ENCODE peak calls at places on chromosomes 2 and 18, in six cellular contexts. T, J, L, N, R and C are unnamed samples.

GRCh38 chr2:239666855-239667376 is 266.1 kb upstream of the HDAC4 start:
- DNase-seq in J (no peak), T (no peak), L (no peak), N (no peak), R (no peak), C (no peak)

GRCh38 chr2:109387221-109387735 is 226.5 kb downstream of the SEPTIN10 start:
- DNase-seq in T (no peak), L (no peak), R (no peak), N (no peak), J (no peak), C (no peak)

GRCh38 chr2:64114063-64114911 is 29.9 kb downstream of the PELI1 start:
- DNase-seq in N (no peak), R (no peak), L (peak), T (no peak), J (peak), C (no peak)

GRCh38 chr18:63452273-63452672 is 24.5 kb upstream of the SERPINB5 start:
- DNase-seq in L (no peak), J (no peak), R (no peak), T (no peak), N (peak), C (no peak)

GRCh38 chr2:112162956-112163355 is 24.8 kb downstream of the FBLN7 start:
- DNase-seq in L (no peak), J (no peak), R (no peak), T (no peak), N (no peak), C (no peak)

GRCh38 chr2:27314709-27315108 is 6.5 kb upstream of the UCN start:
- DNase-seq in L (no peak), N (no peak), T (no peak), J (no peak), R (no peak), C (no peak)

GRCh38 chr2:9364791-9365497 is 58.4 kb downstream of the ITGB1BP1 start:
- DNase-seq in R (no peak), L (no peak), J (no peak), N (no peak), T (no peak), C (no peak)

GRCh38 chr2:111706481-111707001 is 177.5 kb downstream of the ANAPC1 start:
- DNase-seq in N (no peak), L (no peak), R (no peak), T (no peak), J (no peak), C (no peak)

GRCh38 chr2:196988599-196988998 is 62.1 kb upstream of the PGAP1 start:
- DNase-seq in T (no peak), N (no peak), J (peak), R (no peak), L (no peak), C (no peak)

GRCh38 chr2:48415765-48416515 is 114.0 kb upstream of the STON1 start:
- DNase-seq in R (no peak), T (no peak), N (no peak), J (no peak), L (no peak), C (no peak)

GRCh38 chr18:44510376-44510775 is 170.3 kb upstream of the SETBP1 start:
- DNase-seq in J (no peak), L (no peak), T (no peak), N (no peak), R (no peak), C (no peak)

GRCh38 chr18:33863912-33864311 is 285.9 kb downstream of the ASXL3 start:
- DNase-seq in T (no peak), R (no peak), J (no peak), N (no peak), L (no peak), C (no peak)

GRCh38 chr2:54957321-54957999 is 92.8 kb downstream of the RTN4 start:
- DNase-seq in T (no peak), N (no peak), L (no peak), R (no peak), J (no peak), C (no peak)

GRCh38 chr2:147351789-147352188 is 493.0 kb upstream of the ACVR2A start:
- DNase-seq in L (no peak), T (no peak), J (no peak), R (no peak), N (no peak), C (no peak)

GRCh38 chr2:173979721-173980351 is 14.7 kb upstream of the SP3 start:
- DNase-seq in L (no peak), R (no peak), N (no peak), T (no peak), J (no peak), C (no peak)

GRCh38 chr2:179749210-179749609 is 112.2 kb downstream of the ZNF385B start:
- DNase-seq in J (peak), L (no peak), T (no peak), R (no peak), N (no peak), C (no peak)

GRCh38 chr2:119476301-119477117 is 44.9 kb downstream of the TMEM37 start:
- DNase-seq in L (peak), N (peak), T (peak), R (peak), J (peak), C (peak)

GRCh38 chr2:12555012-12555645 is 161.6 kb upstream of the TRIB2 start:
- DNase-seq in L (peak), R (no peak), T (no peak), J (peak), N (no peak), C (no peak)

GRCh38 chr2:236912316-236913153 is 173.2 kb upstream of the COPS8 start:
- DNase-seq in J (no peak), R (no peak), N (no peak), L (no peak), T (no peak), C (no peak)

GRCh38 chr2:234163510-234163909 is 113.0 kb downstream of the SPP2 start:
- DNase-seq in L (no peak), T (no peak), J (no peak), N (no peak), R (no peak), C (no peak)

GRCh38 chr2:86054539-86055082 is 51.1 kb downstream of the POLR1A start:
- DNase-seq in N (no peak), R (no peak), T (no peak), J (no peak), L (peak), C (no peak)

GRCh38 chr2:9748586-9748985 is 94.7 kb upstream of the TAF1B start:
- DNase-seq in L (no peak), N (no peak), T (no peak), J (no peak), R (no peak), C (no peak)

GRCh38 chr2:118131771-118132170 is 43.5 kb downstream of the INSIG2 start:
- DNase-seq in L (no peak), N (no peak), T (no peak), R (no peak), J (no peak), C (no peak)

GRCh38 chr2:191366199-191366598 is 121.0 kb downstream of the MYO1B start:
- DNase-seq in R (no peak), T (no peak), J (peak), N (no peak), L (peak), C (no peak)

GRCh38 chr2:18612133-18612532 is 22.8 kb upstream of the NT5C1B start:
- DNase-seq in J (no peak), R (no peak), T (no peak), N (no peak), L (no peak), C (no peak)

GRCh38 chr2:219171231-219171651 is 1.4 kb upstream of the SLC23A3 start:
- DNase-seq in L (peak), T (peak), N (peak), R (peak), J (peak), C (no peak)

GRCh38 chr18:22503803-22504202 is 86.1 kb upstream of the CTAGE1 start:
- DNase-seq in R (no peak), J (no peak), T (no peak), N (no peak), L (peak), C (no peak)

GRCh38 chr2:68043719-68044498 is 18.9 kb downstream of the C1D start:
- DNase-seq in L (no peak), R (peak), J (peak), T (no peak), N (no peak), C (no peak)

GRCh38 chr2:3606370-3607124 is 11.6 kb downstream of the COLEC11 start:
- DNase-seq in J (no peak), L (no peak), R (no peak), N (no peak), T (no peak), C (no peak)

GRCh38 chr2:240814280-240814679 is 5.7 kb downstream of the KIF1A start:
- DNase-seq in N (no peak), L (no peak), R (no peak), J (no peak), T (no peak), C (no peak)

GRCh38 chr2:667332-668000 is 9.7 kb downstream of the TMEM18 start:
- DNase-seq in R (no peak), L (no peak), J (peak), T (no peak), N (no peak), C (no peak)

GRCh38 chr2:210503622-210504300 is 27.2 kb upstream of the LANCL1 start:
- DNase-seq in N (no peak), J (peak), L (no peak), T (no peak), R (no peak), C (no peak)

GRCh38 chr2:218229851-218230250 is 12.9 kb downstream of the ARPC2 start:
- DNase-seq in L (no peak), R (no peak), N (peak), T (no peak), J (peak), C (no peak)

GRCh38 chr2:197998702-197999101 is 194.3 kb downstream of the PLCL1 start:
- DNase-seq in N (no peak), L (no peak), R (no peak), T (no peak), J (no peak), C (no peak)

GRCh38 chr2:104562537-104562936 is 291.4 kb upstream of the POU3F3 start:
- DNase-seq in L (no peak), J (no peak), N (no peak), T (no peak), R (no peak), C (no peak)

GRCh38 chr2:71276311-71277158 is 49.6 kb upstream of the PAIP2B start:
- DNase-seq in J (peak), T (peak), N (peak), R (peak), L (peak), C (peak)

GRCh38 chr2:201807452-201807980 is 1.2 kb downstream of the CDK15 start:
- DNase-seq in J (peak), T (no peak), N (peak), L (peak), R (no peak), C (no peak)

GRCh38 chr2:121194626-121195025 is 90.4 kb downstream of the TFCP2L1 start:
- DNase-seq in R (no peak), J (no peak), T (no peak), N (no peak), L (no peak), C (no peak)

GRCh38 chr2:195575879-195576391 is 81.1 kb upstream of the SLC39A10 start:
- DNase-seq in J (peak), R (no peak), T (no peak), N (no peak), L (peak), C (no peak)
- TF ChIP-seq CTCF in J (no peak), R (peak), T (no peak), N (no peak), L (no peak), C (no peak)

GRCh38 chr2:229642371-229642770 is 72.0 kb downstream of the DNER start:
- DNase-seq in L (no peak), N (peak), T (no peak), R (no peak), J (no peak), C (no peak)

GRCh38 chr2:229636568-229636967 is 77.8 kb downstream of the DNER start:
- DNase-seq in L (no peak), R (no peak), N (no peak), J (no peak), T (no peak), C (no peak)

DNA sequence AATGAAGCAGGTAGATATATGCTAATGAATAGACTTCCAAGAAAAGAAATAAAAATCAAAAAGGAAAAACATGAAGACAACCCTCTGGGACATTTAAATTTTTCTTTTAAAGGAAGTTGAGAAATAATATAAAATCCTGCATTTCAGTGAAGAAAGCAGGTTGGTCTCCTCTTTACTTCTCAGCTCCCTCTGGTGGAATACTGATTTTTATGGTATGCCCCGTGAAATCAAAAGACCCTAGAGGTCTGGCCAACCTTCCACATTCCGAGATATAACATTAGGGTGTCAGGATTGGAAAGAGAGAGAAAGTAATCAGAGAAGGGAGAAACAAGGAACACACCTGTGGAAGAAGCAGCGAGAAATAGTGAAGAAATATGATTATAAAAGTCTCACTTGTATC is 72.7 kb downstream of the DNER start:
- DNase-seq in T (no peak), L (no peak), J (no peak), N (no peak), R (no peak), C (no peak)
- TF ChIP-seq CTCF in T (no peak), L (no peak), J (peak), N (no peak), R (peak), C (no peak)

GRCh38 chr18:32509121-32509520 is 38.4 kb upstream of the GAREM1 start:
- DNase-seq in N (no peak), L (no peak), T (no peak), J (no peak), R (no peak), C (no peak)
- TF ChIP-seq CTCF in N (no peak), L (no peak), T (no peak), J (no peak), R (no peak), C (no peak)

GRCh38 chr2:89767581-89768435 is 1076.3 kb downstream of the RPIA start:
- DNase-seq in J (no peak), N (no peak), L (no peak), T (no peak), R (no peak), C (no peak)

GRCh38 chr2:89763581-89764485 is 1072.4 kb downstream of the RPIA start:
- DNase-seq in N (no peak), T (no peak), R (no peak), L (no peak), J (no peak), C (no peak)

DNA sequence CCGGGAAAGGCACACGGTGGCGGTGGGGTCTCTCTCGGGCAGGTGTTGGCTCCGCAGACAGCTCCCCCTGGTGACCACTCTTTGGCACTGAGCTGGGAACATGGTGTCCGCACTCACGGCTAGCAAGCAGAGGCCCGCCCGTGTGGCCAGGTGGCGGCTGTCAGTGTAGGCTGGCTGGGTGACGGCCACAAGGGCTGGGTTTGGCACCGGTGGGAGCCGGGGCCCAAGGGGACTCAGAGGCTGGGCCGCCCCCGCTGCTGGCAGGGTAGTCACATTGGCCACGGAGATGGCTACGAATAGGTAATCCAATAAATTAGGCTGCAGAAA is 1071.7 kb downstream of the RPIA start:
- DNase-seq in L (no peak), T (no peak), N (no peak), J (no peak), R (no peak), C (no peak)
- TF ChIP-seq CTCF in L (no peak), T (no peak), N (no peak), J (no peak), R (peak), C (no peak)

GRCh38 chr18:80022613-80023012 is 11.6 kb upstream of the RBFA start:
- DNase-seq in T (no peak), R (no peak), L (no peak), N (no peak), J (peak), C (no peak)

GRCh38 chr18:80026363-80026762 is 7.9 kb upstream of the RBFA start:
- DNase-seq in N (no peak), L (no peak), R (no peak), T (no peak), J (no peak), C (no peak)

GRCh38 chr18:80023173-80023572 is 11.1 kb upstream of the RBFA start:
- DNase-seq in N (no peak), T (no peak), J (no peak), L (no peak), R (no peak), C (no peak)
- TF ChIP-seq CTCF in N (no peak), T (no peak), J (peak), L (no peak), R (peak), C (peak)

GRCh38 chr2:74261204-74261864 is 62.9 kb downstream of the MTHFD2 start:
- DNase-seq in J (peak), N (peak), L (no peak), R (no peak), T (no peak), C (no peak)

GRCh38 chr2:74262681-74263080 is 64.3 kb downstream of the MTHFD2 start:
- DNase-seq in R (no peak), N (no peak), J (no peak), T (no peak), L (no peak), C (no peak)

GRCh38 chr2:74264281-74264680 is 65.9 kb downstream of the MTHFD2 start:
- DNase-seq in L (no peak), J (no peak), T (no peak), R (no peak), N (no peak), C (no peak)

GRCh38 chr2:74269667-74270066 is 71.3 kb downstream of the MTHFD2 start:
- DNase-seq in T (no peak), L (no peak), J (no peak), R (no peak), N (no peak), C (no peak)

GRCh38 chr2:74267068-74267467 is 68.7 kb downstream of the MTHFD2 start:
- DNase-seq in N (peak), R (no peak), T (peak), J (no peak), L (no peak), C (no peak)
- TF ChIP-seq CTCF in N (peak), R (peak), T (peak), J (no peak), L (no peak), C (no peak)

GRCh38 chr2:139790807-139791206 is 1010.6 kb upstream of the NXPH2 start:
- DNase-seq in J (peak), T (no peak), R (peak), L (no peak), N (no peak), C (no peak)
- TF ChIP-seq CTCF in J (no peak), T (no peak), R (peak), L (no peak), N (peak), C (no peak)